ENCODE peak calls at places on chromosomes 16 and 17, in seven cellular contexts. One of them, this sample, is unnamed.

GRCh38 chr17:29113334-29113733 is 66.9 kb downstream of the MYO18A start:
- DNase-seq in transverse colon: no peak
- DNase-seq in body of pancreas: no peak
- DNase-seq in endothelial cell of umbilical vein: no peak
- DNase-seq in MCF 10A: no peak
- DNase-seq in fibroblast of mammary gland: no peak
- DNase-seq in AG09309: no peak
- DNase-seq in this sample: no peak

GRCh38 chr17:21042434-21043295 is at the start of gene USP22:
- DNase-seq in transverse colon: no peak
- DNase-seq in body of pancreas: no peak
- DNase-seq in endothelial cell of umbilical vein: no peak
- DNase-seq in MCF 10A: no peak
- DNase-seq in fibroblast of mammary gland: no peak
- DNase-seq in AG09309: no peak
- DNase-seq in this sample: peak

GRCh38 chr16:70568601-70569217 is 45.1 kb downstream of the SF3B3 start:
- DNase-seq in transverse colon: no peak
- DNase-seq in body of pancreas: no peak
- DNase-seq in endothelial cell of umbilical vein: no peak
- DNase-seq in MCF 10A: no peak
- DNase-seq in fibroblast of mammary gland: no peak
- DNase-seq in AG09309: no peak
- DNase-seq in this sample: peak

GRCh38 chr16:85607796-85608514 is 5.2 kb upstream of the GSE1 start:
- DNase-seq in transverse colon: no peak
- DNase-seq in body of pancreas: no peak
- DNase-seq in endothelial cell of umbilical vein: no peak
- DNase-seq in MCF 10A: no peak
- DNase-seq in fibroblast of mammary gland: no peak
- DNase-seq in AG09309: no peak
- DNase-seq in this sample: no peak

GRCh38 chr16:77974883-77975282 is 47.5 kb upstream of the CLEC3A start:
- DNase-seq in transverse colon: no peak
- DNase-seq in body of pancreas: no peak
- DNase-seq in endothelial cell of umbilical vein: no peak
- DNase-seq in MCF 10A: peak
- DNase-seq in fibroblast of mammary gland: no peak
- DNase-seq in AG09309: no peak
- DNase-seq in this sample: peak

GRCh38 chr17:76166168-76166567 is 25.1 kb upstream of the FOXJ1 start:
- DNase-seq in transverse colon: no peak
- DNase-seq in body of pancreas: no peak
- DNase-seq in endothelial cell of umbilical vein: no peak
- DNase-seq in MCF 10A: no peak
- DNase-seq in fibroblast of mammary gland: peak
- DNase-seq in AG09309: no peak
- DNase-seq in this sample: no peak

GRCh38 chr16:85010931-85011845 is at the start of gene ZDHHC7:
- DNase-seq in transverse colon: peak
- DNase-seq in body of pancreas: peak
- DNase-seq in endothelial cell of umbilical vein: peak
- DNase-seq in MCF 10A: peak
- DNase-seq in fibroblast of mammary gland: peak
- DNase-seq in AG09309: no peak
- DNase-seq in this sample: peak

GRCh38 chr17:57595942-57596695 is 149.0 kb downstream of the CCDC182 start:
- DNase-seq in transverse colon: no peak
- DNase-seq in body of pancreas: no peak
- DNase-seq in endothelial cell of umbilical vein: peak
- DNase-seq in MCF 10A: no peak
- DNase-seq in fibroblast of mammary gland: no peak
- DNase-seq in AG09309: no peak
- DNase-seq in this sample: no peak

GRCh38 chr17:50079334-50080095 is 15.6 kb upstream of the PDK2 start:
- DNase-seq in transverse colon: peak
- DNase-seq in body of pancreas: peak
- DNase-seq in endothelial cell of umbilical vein: peak
- DNase-seq in MCF 10A: peak
- DNase-seq in fibroblast of mammary gland: peak
- DNase-seq in AG09309: no peak
- DNase-seq in this sample: peak

GRCh38 chr17:12632785-12633184 is 32.9 kb upstream of the MYOCD start:
- DNase-seq in transverse colon: no peak
- DNase-seq in body of pancreas: no peak
- DNase-seq in endothelial cell of umbilical vein: no peak
- DNase-seq in MCF 10A: no peak
- DNase-seq in fibroblast of mammary gland: no peak
- DNase-seq in AG09309: no peak
- DNase-seq in this sample: no peak

GRCh38 chr17:1206016-1206787 is 26.4 kb upstream of the ABR start:
- DNase-seq in transverse colon: no peak
- DNase-seq in body of pancreas: no peak
- DNase-seq in endothelial cell of umbilical vein: no peak
- DNase-seq in MCF 10A: no peak
- DNase-seq in fibroblast of mammary gland: no peak
- DNase-seq in AG09309: no peak
- DNase-seq in this sample: no peak

GRCh38 chr17:4433515-4434031 is at the start of gene SPNS3:
- DNase-seq in transverse colon: no peak
- DNase-seq in body of pancreas: no peak
- DNase-seq in endothelial cell of umbilical vein: no peak
- DNase-seq in MCF 10A: no peak
- DNase-seq in fibroblast of mammary gland: no peak
- DNase-seq in AG09309: no peak
- DNase-seq in this sample: no peak

GRCh38 chr16:27500801-27501200 is 48.9 kb downstream of the GTF3C1 start:
- DNase-seq in transverse colon: no peak
- DNase-seq in body of pancreas: no peak
- DNase-seq in endothelial cell of umbilical vein: no peak
- DNase-seq in MCF 10A: no peak
- DNase-seq in fibroblast of mammary gland: no peak
- DNase-seq in AG09309: no peak
- DNase-seq in this sample: no peak

GRCh38 chr17:33435716-33436301 is 142.7 kb upstream of the ASIC2 start:
- DNase-seq in transverse colon: no peak
- DNase-seq in body of pancreas: no peak
- DNase-seq in endothelial cell of umbilical vein: no peak
- DNase-seq in MCF 10A: no peak
- DNase-seq in fibroblast of mammary gland: peak
- DNase-seq in AG09309: no peak
- DNase-seq in this sample: no peak

DNA sequence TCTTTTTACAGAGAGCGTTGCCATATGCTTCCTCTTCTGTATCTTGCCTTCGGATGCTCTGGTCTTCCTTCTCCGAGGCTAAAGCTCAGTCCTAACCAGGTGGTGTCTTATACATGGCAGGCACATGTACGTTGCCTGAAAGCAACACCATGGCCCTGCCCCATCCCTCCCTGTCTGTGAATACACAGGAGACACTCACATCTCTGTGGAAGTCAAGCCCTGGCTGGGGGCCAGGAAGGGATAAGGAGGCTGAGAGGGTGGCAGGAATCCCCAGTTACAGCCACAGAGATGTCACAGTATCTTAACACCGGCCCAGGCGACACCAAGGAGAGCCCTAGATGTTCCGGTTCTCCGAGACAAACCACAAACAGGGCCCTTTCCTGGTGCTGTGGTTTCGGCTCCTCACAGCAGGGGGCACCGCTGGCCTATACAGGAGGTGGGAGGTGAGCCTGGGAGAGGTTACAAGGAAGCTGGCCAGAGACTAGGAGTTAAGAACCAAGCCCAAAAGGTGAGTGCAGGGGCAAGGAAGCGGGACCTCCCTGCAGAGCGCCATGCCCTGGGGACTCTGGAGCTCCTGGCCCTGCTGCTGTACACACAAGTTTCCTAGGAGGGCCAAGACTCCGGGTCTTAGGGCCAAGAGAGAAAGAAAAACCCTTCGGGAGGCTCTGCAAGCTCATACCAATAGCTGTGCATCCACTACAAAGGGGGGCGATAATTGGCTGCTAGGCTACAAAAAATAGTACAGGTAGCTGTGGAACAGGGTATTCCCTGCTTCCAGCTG is 41.7 kb downstream of the SRL start:
- DNase-seq in transverse colon: peak
- DNase-seq in body of pancreas: peak
- DNase-seq in endothelial cell of umbilical vein: peak
- DNase-seq in MCF 10A: peak
- DNase-seq in fibroblast of mammary gland: peak
- DNase-seq in AG09309: no peak
- DNase-seq in this sample: peak
- TF ChIP-seq CTCF in transverse colon: peak
- TF ChIP-seq CTCF in body of pancreas: peak
- TF ChIP-seq CTCF in endothelial cell of umbilical vein: peak
- TF ChIP-seq CTCF in MCF 10A: peak
- TF ChIP-seq CTCF in fibroblast of mammary gland: peak
- TF ChIP-seq CTCF in AG09309: peak
- TF ChIP-seq CTCF in this sample: peak

DNA sequence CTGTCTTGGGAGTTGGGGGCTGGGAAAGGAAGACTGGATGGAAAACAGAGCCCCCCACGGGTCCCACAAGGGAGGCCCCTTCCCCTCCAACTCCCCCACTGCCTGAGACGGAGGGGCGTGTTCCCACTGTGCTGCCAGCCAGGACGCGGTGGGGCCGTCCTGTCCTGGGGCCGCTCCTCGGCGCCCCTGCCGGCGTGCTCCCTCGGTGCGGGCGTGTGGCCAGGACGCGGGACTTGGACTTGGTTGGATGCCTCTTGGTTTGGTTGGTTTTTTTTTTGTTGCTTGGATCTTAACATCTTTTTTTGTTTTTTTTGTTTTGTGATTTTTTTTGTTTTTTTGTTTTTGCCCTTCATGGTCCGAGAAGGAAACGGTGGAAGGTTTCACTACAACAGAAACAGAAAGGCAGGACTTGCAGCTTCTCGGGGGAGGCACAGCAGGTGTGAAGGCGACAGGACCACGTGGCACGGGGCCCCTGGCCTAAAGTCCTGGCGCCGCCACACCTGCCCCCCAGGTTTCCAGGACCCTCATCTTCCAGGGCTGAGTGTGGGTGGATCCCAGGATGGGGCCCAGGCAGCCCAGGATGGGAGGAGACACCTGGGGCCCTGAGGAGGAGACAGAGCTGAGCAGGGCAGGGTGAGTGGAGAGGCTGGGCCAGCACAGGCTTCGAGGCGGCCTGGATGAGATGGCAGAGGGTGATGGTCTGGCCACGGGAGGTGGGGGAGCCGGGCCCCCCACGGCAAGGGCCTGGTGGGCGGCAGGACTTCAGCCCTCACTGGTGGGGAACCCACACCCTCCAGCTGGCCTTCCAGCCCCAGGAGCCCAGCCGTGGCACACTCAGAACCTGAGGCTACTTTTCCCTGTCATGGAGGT is 16.1 kb downstream of the ENGASE start:
- DNase-seq in transverse colon: no peak
- DNase-seq in body of pancreas: no peak
- DNase-seq in endothelial cell of umbilical vein: no peak
- DNase-seq in MCF 10A: no peak
- DNase-seq in fibroblast of mammary gland: peak
- DNase-seq in AG09309: no peak
- DNase-seq in this sample: no peak
- TF ChIP-seq CTCF in transverse colon: peak
- TF ChIP-seq CTCF in body of pancreas: no peak
- TF ChIP-seq CTCF in endothelial cell of umbilical vein: peak
- TF ChIP-seq CTCF in MCF 10A: no peak
- TF ChIP-seq CTCF in fibroblast of mammary gland: no peak
- TF ChIP-seq CTCF in AG09309: peak
- TF ChIP-seq CTCF in this sample: no peak

GRCh38 chr16:80620656-80621605 is 80.1 kb downstream of the DYNLRB2 start:
- DNase-seq in transverse colon: no peak
- DNase-seq in body of pancreas: no peak
- DNase-seq in endothelial cell of umbilical vein: no peak
- DNase-seq in MCF 10A: no peak
- DNase-seq in fibroblast of mammary gland: no peak
- DNase-seq in AG09309: no peak
- DNase-seq in this sample: no peak

GRCh38 chr16:80619824-80620223 is 79.0 kb downstream of the DYNLRB2 start:
- DNase-seq in transverse colon: no peak
- DNase-seq in body of pancreas: no peak
- DNase-seq in endothelial cell of umbilical vein: no peak
- DNase-seq in MCF 10A: no peak
- DNase-seq in fibroblast of mammary gland: no peak
- DNase-seq in AG09309: no peak
- DNase-seq in this sample: peak

GRCh38 chr16:80616362-80616761 is 75.6 kb downstream of the DYNLRB2 start:
- DNase-seq in transverse colon: no peak
- DNase-seq in body of pancreas: no peak
- DNase-seq in endothelial cell of umbilical vein: no peak
- DNase-seq in MCF 10A: no peak
- DNase-seq in fibroblast of mammary gland: no peak
- DNase-seq in AG09309: no peak
- DNase-seq in this sample: no peak

GRCh38 chr16:80622007-80622406 is 81.2 kb downstream of the DYNLRB2 start:
- DNase-seq in transverse colon: no peak
- DNase-seq in body of pancreas: no peak
- DNase-seq in endothelial cell of umbilical vein: no peak
- DNase-seq in MCF 10A: no peak
- DNase-seq in fibroblast of mammary gland: no peak
- DNase-seq in AG09309: no peak
- DNase-seq in this sample: no peak

DNA sequence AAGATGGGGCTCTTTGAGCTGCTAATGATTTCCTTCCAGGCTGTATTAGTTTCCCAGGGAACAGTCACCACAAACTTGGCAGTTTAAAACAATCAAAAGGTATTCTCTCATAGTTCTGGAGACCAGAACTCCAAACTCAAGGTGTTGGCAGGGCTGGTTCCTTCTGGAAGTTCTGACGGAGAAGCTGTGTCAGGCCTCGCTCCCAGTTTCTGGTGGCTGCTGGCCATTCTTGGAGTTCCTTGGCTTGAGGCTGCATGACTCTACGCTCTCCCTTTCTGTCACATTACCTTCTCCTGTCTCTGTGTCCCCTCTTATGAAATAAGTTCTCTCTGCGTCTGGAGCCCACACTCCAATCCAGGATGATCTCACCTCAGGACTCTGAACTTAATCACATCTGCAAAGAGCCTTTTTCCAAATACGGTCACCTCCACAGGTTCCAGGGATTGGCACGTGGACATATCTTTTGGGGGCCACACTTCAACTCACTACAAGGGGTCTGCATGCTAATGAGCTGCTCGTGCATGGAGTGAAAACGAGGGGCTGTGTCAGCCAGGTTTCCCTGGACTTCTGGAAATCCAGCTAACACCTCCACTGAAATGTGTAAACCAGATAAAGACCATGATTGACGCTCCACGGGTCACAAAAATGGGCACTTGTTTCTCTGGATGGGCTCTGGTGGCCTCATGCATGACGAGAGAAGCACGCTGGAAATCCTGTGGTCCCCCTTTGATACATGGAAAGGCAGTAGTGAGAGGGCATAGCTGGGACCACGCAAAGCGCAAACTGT is 78.3 kb downstream of the DYNLRB2 start:
- DNase-seq in transverse colon: no peak
- DNase-seq in body of pancreas: no peak
- DNase-seq in endothelial cell of umbilical vein: no peak
- DNase-seq in MCF 10A: no peak
- DNase-seq in fibroblast of mammary gland: no peak
- DNase-seq in AG09309: no peak
- DNase-seq in this sample: no peak
- TF ChIP-seq CTCF in transverse colon: no peak
- TF ChIP-seq CTCF in body of pancreas: no peak
- TF ChIP-seq CTCF in endothelial cell of umbilical vein: no peak
- TF ChIP-seq CTCF in MCF 10A: no peak
- TF ChIP-seq CTCF in fibroblast of mammary gland: no peak
- TF ChIP-seq CTCF in AG09309: no peak
- TF ChIP-seq CTCF in this sample: no peak

GRCh38 chr17:47941998-47942490 is 673 bp downstream of the PNPO start:
- DNase-seq in transverse colon: no peak
- DNase-seq in body of pancreas: no peak
- DNase-seq in endothelial cell of umbilical vein: peak
- DNase-seq in MCF 10A: no peak
- DNase-seq in fibroblast of mammary gland: no peak
- DNase-seq in AG09309: no peak
- DNase-seq in this sample: no peak
- TF ChIP-seq CTCF in transverse colon: no peak
- TF ChIP-seq CTCF in body of pancreas: no peak
- TF ChIP-seq CTCF in endothelial cell of umbilical vein: no peak
- TF ChIP-seq CTCF in MCF 10A: no peak
- TF ChIP-seq CTCF in fibroblast of mammary gland: no peak
- TF ChIP-seq CTCF in AG09309: no peak
- TF ChIP-seq CTCF in this sample: no peak

This sample was measured in Calu3.